ENCODE peak calls at places on chromosome 22, in seven cellular contexts. G, O, N, W, S, J and H are unnamed samples. For H4K20me1 and H3K4me1, the result is how much of the 10 kb centered on the place peaks cover.

GRCh38 chr22:50118557-50119168 is 28.9 kb downstream of the MOV10L1 start:
- DNase-seq in G (no peak), O (peak), N (no peak), W (no peak), S (peak), J (no peak), H (peak)

GRCh38 chr22:47822459-47822858 is 1060.0 kb downstream of the TBC1D22A start:
- DNase-seq in G (no peak), O (no peak), N (no peak), W (no peak), S (no peak), J (no peak), H (no peak)

GRCh38 chr22:32964411-32965057 is 93.6 kb downstream of the SYN3 start:
- DNase-seq in G (peak), O (no peak), N (no peak), W (no peak), S (no peak), J (no peak), H (no peak)

GRCh38 chr22:39820266-39820665 is 73.3 kb downstream of the ENTHD1 start:
- DNase-seq in G (peak), O (peak), N (no peak), W (peak), S (peak), J (no peak), H (peak)

GRCh38 chr22:50361688-50362087 is 18.6 kb downstream of the PPP6R2 start:
- DNase-seq in G (no peak), O (no peak), N (no peak), W (no peak), S (no peak), J (no peak), H (no peak)

GRCh38 chr22:35411112-35411511 is 11.2 kb downstream of the MCM5 start:
- DNase-seq in G (no peak), O (no peak), N (no peak), W (no peak), S (no peak), J (no peak), H (peak)

GRCh38 chr22:49763138-49763537 is 64.5 kb downstream of the BRD1 start:
- DNase-seq in G (no peak), O (no peak), N (no peak), W (no peak), S (no peak), J (no peak), H (peak)

GRCh38 chr22:49999063-49999900 is 13.3 kb downstream of the IL17REL start:
- DNase-seq in G (no peak), O (no peak), N (peak), W (no peak), S (peak), J (peak), H (peak)

GRCh38 chr22:29205260-29205597 is 467 bp upstream of the EMID1 start:
- DNase-seq in G (no peak), O (no peak), N (peak), W (no peak), S (no peak), J (no peak), H (no peak)

GRCh38 chr22:39240841-39241631 is 3.7 kb downstream of the PDGFB start:
- DNase-seq in G (peak), O (no peak), N (no peak), W (peak), S (peak), J (no peak), H (no peak)

GRCh38 chr22:45997775-45998637 is 21.0 kb upstream of the WNT7B start:
- DNase-seq in G (no peak), O (no peak), N (no peak), W (no peak), S (peak), J (no peak), H (peak)

GRCh38 chr22:38755155-38755910 is 465 bp downstream of the SUN2 start:
- DNase-seq in G (peak), O (peak), N (peak), W (no peak), S (peak), J (peak), H (peak)

GRCh38 chr22:32636884-32637283 is 162.3 kb downstream of the FBXO7 start:
- DNase-seq in G (peak), O (no peak), N (no peak), W (no peak), S (peak), J (no peak), H (peak)

GRCh38 chr22:36359172-36359973 is 28.4 kb downstream of the MYH9 start:
- DNase-seq in G (no peak), O (no peak), N (no peak), W (no peak), S (no peak), J (no peak), H (peak)

GRCh38 chr22:20433191-20433590 is 4.4 kb downstream of the SCARF2 start:
- DNase-seq in G (no peak), O (no peak), N (no peak), W (no peak), S (no peak), J (no peak), H (no peak)
- H4K20me1 ChIP-seq in G (under half), O (half or more), N (under half), W (under half), S (under half), J (under half), H (half or more)

GRCh38 chr22:22827187-22827948 is 60.2 kb upstream of the IGLL5 start:
- DNase-seq in G (no peak), O (no peak), N (no peak), W (no peak), S (no peak), J (no peak), H (no peak)

GRCh38 chr22:22824340-22825212 is 63.0 kb upstream of the IGLL5 start:
- DNase-seq in G (no peak), O (no peak), N (no peak), W (no peak), S (no peak), J (no peak), H (no peak)

GRCh38 chr22:22822106-22822505 is 65.5 kb upstream of the IGLL5 start:
- DNase-seq in G (no peak), O (no peak), N (no peak), W (no peak), S (no peak), J (no peak), H (no peak)

GRCh38 chr22:22823126-22823804 is 64.4 kb upstream of the IGLL5 start:
- DNase-seq in G (no peak), O (no peak), N (no peak), W (no peak), S (no peak), J (no peak), H (peak)

DNA sequence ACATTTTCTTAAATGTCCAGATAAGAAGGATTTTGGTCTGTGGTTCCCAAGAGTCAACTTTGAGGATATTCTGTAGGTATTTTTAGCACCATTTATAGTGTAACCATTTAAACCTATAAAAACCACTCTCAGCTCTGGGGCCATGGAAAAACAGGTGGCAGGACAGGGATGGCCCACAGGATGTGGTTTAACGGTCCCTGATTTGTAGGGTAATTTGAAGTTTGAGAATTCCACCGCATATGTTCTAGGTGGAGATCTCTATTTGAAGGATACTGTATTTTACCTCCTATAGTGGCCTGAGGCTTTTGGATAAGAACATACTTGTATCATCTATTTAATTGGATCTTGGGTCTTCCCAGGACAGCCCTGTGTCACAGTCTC is 62.4 kb upstream of the IGLL5 start:
- DNase-seq in G (no peak), O (no peak), N (no peak), W (no peak), S (no peak), J (no peak), H (no peak)
- H3K4me1 ChIP-seq in G (under half), O (under half), N (under half), W (under half), S (under half), J (under half), H (under half)

GRCh38 chr22:40853961-40854360 is 2.5 kb downstream of the ST13 start:
- DNase-seq in G (peak), O (no peak), N (no peak), W (no peak), S (peak), J (no peak), H (no peak)
- H4K20me1 ChIP-seq in G (under half), O (under half), N (under half), W (under half), S (under half), J (under half), H (under half)

GRCh38 chr22:31284241-31284745 is 8.0 kb downstream of the PIK3IP1 start:
- DNase-seq in G (no peak), O (no peak), N (no peak), W (no peak), S (no peak), J (no peak), H (no peak)
- H3K4me1 ChIP-seq in G (under half), O (under half), N (under half), W (under half), S (under half), J (under half), H (under half)